ENCODE peak calls at places on chromosomes 6 and 20, in five cellular contexts. One of them, this sample, is unnamed.

GRCh38 chr6:116385911-116386310 is 15.2 kb downstream of the DSE start:
- DNase-seq in GM12878: no peak
- DNase-seq in IMR-90: peak; percentile 33
- DNase-seq in A549: no peak
- DNase-seq in K562: no peak
- DNase-seq in this sample: no peak

GRCh38 chr6:33927551-33927950 is 123.7 kb upstream of the MLN start:
- DNase-seq in K562: no peak
- DNase-seq in IMR-90: peak; percentile 72
- DNase-seq in GM12878: no peak
- DNase-seq in A549: no peak
- DNase-seq in this sample: no peak

GRCh38 chr6:139323511-139324445 is 32.0 kb upstream of the TXLNB start:
- DNase-seq in A549: no peak
- DNase-seq in GM12878: no peak
- DNase-seq in K562: no peak
- DNase-seq in IMR-90: peak; percentile 75
- DNase-seq in this sample: peak; percentile 56

GRCh38 chr6:37058084-37058586 is 52.7 kb downstream of the FGD2 start:
- DNase-seq in K562: peak; percentile 66
- DNase-seq in A549: no peak
- DNase-seq in GM12878: no peak
- DNase-seq in IMR-90: peak; percentile 76
- DNase-seq in this sample: no peak

GRCh38 chr6:33912177-33912576 is 108.4 kb upstream of the MLN start:
- DNase-seq in K562: no peak
- DNase-seq in IMR-90: no peak
- DNase-seq in A549: no peak
- DNase-seq in GM12878: no peak
- DNase-seq in this sample: no peak

GRCh38 chr6:16659471-16660156 is 101.6 kb downstream of the ATXN1 start:
- DNase-seq in A549: no peak
- DNase-seq in K562: no peak
- DNase-seq in IMR-90: peak; percentile 41
- DNase-seq in GM12878: no peak
- DNase-seq in this sample: no peak

GRCh38 chr20:54133434-54134427 is 40.1 kb downstream of the CYP24A1 start:
- DNase-seq in GM12878: no peak
- DNase-seq in A549: no peak
- DNase-seq in K562: no peak
- DNase-seq in IMR-90: peak; percentile 44
- DNase-seq in this sample: no peak

GRCh38 chr6:159512571-159512970 is 180.5 kb downstream of the SOD2 start:
- DNase-seq in K562: no peak
- DNase-seq in GM12878: no peak
- DNase-seq in IMR-90: no peak
- DNase-seq in A549: no peak
- DNase-seq in this sample: no peak

GRCh38 chr20:29427201-29428060 is 1830.0 kb upstream of the DEFB115 start:
- DNase-seq in K562: no peak
- DNase-seq in IMR-90: no peak
- DNase-seq in GM12878: no peak
- DNase-seq in A549: peak; percentile 25
- DNase-seq in this sample: no peak

GRCh38 chr6:50818673-50819072 is at the start of gene TFAP2B:
- DNase-seq in GM12878: no peak
- DNase-seq in K562: no peak
- DNase-seq in IMR-90: no peak
- DNase-seq in A549: no peak
- DNase-seq in this sample: no peak

GRCh38 chr6:144953552-144954240 is 668.6 kb downstream of the UTRN start:
- DNase-seq in A549: no peak
- DNase-seq in IMR-90: peak; percentile 62
- DNase-seq in K562: no peak
- DNase-seq in GM12878: no peak
- DNase-seq in this sample: no peak

GRCh38 chr6:73134588-73134987 is 90.7 kb downstream of the KHDC1L start:
- DNase-seq in GM12878: no peak
- DNase-seq in A549: no peak
- DNase-seq in IMR-90: peak; percentile 34
- DNase-seq in K562: peak; percentile 24
- DNase-seq in this sample: peak; percentile 97

GRCh38 chr20:19849341-19850189 is 91.5 kb downstream of the RIN2 start:
- DNase-seq in K562: no peak
- DNase-seq in GM12878: no peak
- DNase-seq in IMR-90: no peak
- DNase-seq in A549: no peak
- DNase-seq in this sample: no peak

GRCh38 chr6:167912494-167912893 is 85.0 kb upstream of the KIF25 start:
- DNase-seq in IMR-90: no peak
- DNase-seq in K562: no peak
- DNase-seq in A549: no peak
- DNase-seq in GM12878: no peak
- DNase-seq in this sample: no peak

GRCh38 chr6:144104898-144105487 is 9.6 kb upstream of the SF3B5 start:
- DNase-seq in GM12878: peak; percentile 53
- DNase-seq in A549: peak; percentile 44
- DNase-seq in K562: peak; percentile 31
- DNase-seq in IMR-90: peak; percentile 79
- DNase-seq in this sample: no peak

GRCh38 chr6:45387236-45387635 is 9.5 kb upstream of the SUPT3H start:
- DNase-seq in A549: no peak
- DNase-seq in IMR-90: peak; percentile 62
- DNase-seq in K562: no peak
- DNase-seq in GM12878: no peak
- DNase-seq in this sample: no peak

GRCh38 chr20:25863536-25864325 is 167.1 kb upstream of the ZNF337 start:
- DNase-seq in K562: no peak
- DNase-seq in GM12878: no peak
- DNase-seq in IMR-90: no peak
- DNase-seq in A549: no peak
- DNase-seq in this sample: no peak

GRCh38 chr20:325043-325888 is at the start of gene SOX12:
- DNase-seq in K562: peak; percentile 74
- DNase-seq in GM12878: peak; percentile 71
- DNase-seq in A549: peak; percentile 94
- DNase-seq in IMR-90: peak; percentile 87
- DNase-seq in this sample: peak; percentile 100

GRCh38 chr6:136609878-136610706 is 59.9 kb upstream of the MAP7 start:
- DNase-seq in GM12878: no peak
- DNase-seq in IMR-90: peak; percentile 100
- DNase-seq in A549: peak; percentile 83
- DNase-seq in K562: peak; percentile 44
- DNase-seq in this sample: no peak

GRCh38 chr20:23100754-23101107 is 14.6 kb upstream of the CD93 start:
- DNase-seq in GM12878: no peak
- DNase-seq in K562: peak; percentile 40
- DNase-seq in IMR-90: no peak
- DNase-seq in A549: no peak
- DNase-seq in this sample: no peak

GRCh38 chr6:144286503-144287393 is 1.6 kb downstream of the UTRN start:
- DNase-seq in A549: peak; percentile 63
- DNase-seq in K562: no peak
- DNase-seq in IMR-90: peak; percentile 93
- DNase-seq in GM12878: no peak
- DNase-seq in this sample: peak; percentile 76

GRCh38 chr6:8628063-8628462 is 192.7 kb upstream of the SLC35B3 start:
- DNase-seq in GM12878: no peak
- DNase-seq in IMR-90: no peak
- DNase-seq in K562: no peak
- DNase-seq in A549: no peak
- DNase-seq in this sample: no peak

GRCh38 chr20:13400453-13400852 is 179.4 kb downstream of the ISM1 start:
- DNase-seq in IMR-90: peak; percentile 8
- DNase-seq in A549: no peak
- DNase-seq in K562: no peak
- DNase-seq in GM12878: no peak
- DNase-seq in this sample: no peak

GRCh38 chr20:13396826-13397225 is 175.8 kb downstream of the ISM1 start:
- DNase-seq in IMR-90: no peak
- DNase-seq in K562: no peak
- DNase-seq in GM12878: no peak
- DNase-seq in A549: no peak
- DNase-seq in this sample: no peak

GRCh38 chr20:13397300-13397724 is 176.2 kb downstream of the ISM1 start:
- DNase-seq in GM12878: no peak
- DNase-seq in IMR-90: peak; percentile 53
- DNase-seq in A549: no peak
- DNase-seq in K562: no peak
- DNase-seq in this sample: no peak

GRCh38 chr20:13402171-13402760 is 181.2 kb downstream of the ISM1 start:
- DNase-seq in GM12878: no peak
- DNase-seq in IMR-90: no peak
- DNase-seq in A549: no peak
- DNase-seq in K562: no peak
- DNase-seq in this sample: no peak

DNA sequence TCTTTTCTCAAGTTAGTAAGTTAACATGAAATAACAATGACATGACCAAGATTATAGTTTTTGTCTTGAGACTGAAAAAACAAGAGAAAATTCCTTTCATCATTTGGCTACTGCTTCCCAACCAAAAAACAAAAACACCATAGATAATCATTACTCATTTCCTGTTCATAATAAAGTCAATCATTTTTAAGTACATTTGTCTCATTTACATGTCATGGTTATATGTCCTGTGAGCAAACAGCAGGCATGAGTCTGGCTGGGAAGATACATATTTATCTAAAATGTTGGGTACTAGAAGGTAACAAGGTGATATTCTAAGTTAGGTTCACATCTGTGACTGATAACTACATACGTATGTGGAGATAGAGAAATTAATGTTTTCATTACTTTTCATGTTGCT is 180.5 kb downstream of the ISM1 start:
- DNase-seq in GM12878: no peak
- DNase-seq in IMR-90: no peak
- DNase-seq in A549: no peak
- DNase-seq in K562: no peak
- DNase-seq in this sample: no peak
- TF ChIP-seq RFX5 in GM12878: no peak
- TF ChIP-seq RFX5 in IMR-90: no peak
- TF ChIP-seq RFX5 in A549: no peak
- TF ChIP-seq RFX5 in K562: no peak
- TF ChIP-seq RFX5 in this sample: no peak

GRCh38 chr6:90039911-90040310 is 145.6 kb downstream of the GJA10 start:
- DNase-seq in A549: no peak
- DNase-seq in IMR-90: peak; percentile 54
- DNase-seq in GM12878: no peak
- DNase-seq in K562: no peak
- DNase-seq in this sample: no peak
- TF ChIP-seq RFX5 in A549: no peak
- TF ChIP-seq RFX5 in IMR-90: no peak
- TF ChIP-seq RFX5 in GM12878: no peak
- TF ChIP-seq RFX5 in K562: no peak
- TF ChIP-seq RFX5 in this sample: no peak

GRCh38 chr6:4776493-4776966 is 326 bp downstream of the CDYL start:
- DNase-seq in K562: peak; percentile 88
- DNase-seq in IMR-90: no peak
- DNase-seq in GM12878: no peak
- DNase-seq in A549: no peak
- DNase-seq in this sample: no peak
- TF ChIP-seq RFX5 in K562: no peak
- TF ChIP-seq RFX5 in IMR-90: no peak
- TF ChIP-seq RFX5 in GM12878: no peak
- TF ChIP-seq RFX5 in A549: no peak
- TF ChIP-seq RFX5 in this sample: no peak

DNA sequence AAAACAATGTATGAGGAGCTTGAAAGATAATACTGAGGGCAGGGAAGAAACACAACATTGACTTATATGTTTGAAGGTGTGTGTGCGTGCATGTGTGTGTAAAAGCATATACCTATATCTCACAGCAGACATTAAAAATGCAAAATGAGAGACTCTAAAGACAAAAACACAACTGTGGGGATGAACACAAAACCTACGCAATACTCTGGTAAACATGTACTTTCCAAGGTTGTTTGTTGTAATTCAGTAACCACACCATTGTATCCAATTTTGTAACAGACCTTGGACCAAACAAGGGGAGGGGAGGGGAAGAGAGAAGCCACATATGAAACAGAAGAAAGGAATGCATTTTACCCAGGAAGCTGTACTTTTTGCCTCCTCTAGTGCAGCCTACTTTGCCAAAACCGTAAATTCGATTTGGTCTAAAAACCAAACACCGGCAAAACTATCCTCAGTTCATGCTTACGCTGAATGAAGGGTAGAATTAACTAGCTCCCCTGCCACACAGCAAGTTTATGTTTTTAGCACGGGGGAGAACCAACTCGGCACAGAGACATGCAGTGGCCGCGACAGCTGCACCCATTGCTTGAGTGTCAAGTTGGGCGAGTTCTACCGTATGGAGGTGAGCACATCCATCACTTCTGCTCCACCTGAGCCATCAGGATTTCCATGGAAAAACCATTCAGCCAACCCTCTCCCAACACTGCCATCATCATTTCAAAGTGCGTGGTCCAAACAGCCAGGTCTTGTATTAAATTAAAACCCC is 50.0 kb downstream of the CNKSR3 start:
- DNase-seq in A549: no peak
- DNase-seq in K562: no peak
- DNase-seq in GM12878: no peak
- DNase-seq in IMR-90: peak; percentile 40
- DNase-seq in this sample: no peak
- TF ChIP-seq RFX5 in A549: no peak
- TF ChIP-seq RFX5 in K562: no peak
- TF ChIP-seq RFX5 in GM12878: no peak
- TF ChIP-seq RFX5 in IMR-90: no peak
- TF ChIP-seq RFX5 in this sample: no peak

DNA sequence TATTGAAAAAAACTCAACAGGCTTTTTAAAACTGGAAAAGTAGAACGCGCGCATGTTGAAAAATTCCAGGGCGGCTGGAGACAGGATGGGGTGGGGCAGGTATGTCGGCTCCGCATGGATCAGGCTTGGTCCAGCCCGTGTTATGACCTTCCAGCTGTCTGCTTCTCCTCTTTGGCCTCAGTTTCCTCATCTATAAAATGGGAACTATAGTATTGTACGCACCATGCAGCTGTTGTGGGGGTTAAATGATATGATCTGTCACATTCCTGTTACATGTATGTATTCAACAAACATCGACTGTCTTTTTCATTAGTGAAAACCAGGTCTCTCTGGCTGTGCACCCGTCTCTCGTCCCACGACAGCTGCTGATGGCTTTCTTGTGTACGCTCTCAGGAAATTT is 18.8 kb downstream of the PHACTR3 start:
- DNase-seq in A549: no peak
- DNase-seq in GM12878: no peak
- DNase-seq in K562: no peak
- DNase-seq in IMR-90: no peak
- DNase-seq in this sample: no peak
- TF ChIP-seq RFX5 in A549: no peak
- TF ChIP-seq RFX5 in GM12878: no peak
- TF ChIP-seq RFX5 in K562: no peak
- TF ChIP-seq RFX5 in IMR-90: no peak
- TF ChIP-seq RFX5 in this sample: no peak